ENCODE peak calls at places on chromosome 19, in ten cellular contexts. D, Q, X, F, C, S, J, E, P and T are unnamed samples.

GRCh38 chr19:3670258-3670795 is 29.9 kb downstream of the PIP5K1C start:
- DNase-seq in D (no peak), Q (peak), X (peak), F (no peak), C (no peak), S (no peak), J (no peak), E (no peak), P (no peak), T (no peak)

GRCh38 chr19:28472111-28472510 is 740.8 kb downstream of the UQCRFS1 start:
- DNase-seq in D (no peak), Q (no peak), X (no peak), F (no peak), C (no peak), S (no peak), J (no peak), E (no peak), P (no peak), T (no peak)

GRCh38 chr19:13262450-13262849 is 112.2 kb downstream of the IER2 start:
- DNase-seq in D (peak), Q (peak), X (peak), F (no peak), C (no peak), S (peak), J (no peak), E (no peak), P (peak), T (no peak)

GRCh38 chr19:16155128-16155527 is 11.6 kb downstream of the HSH2D start:
- DNase-seq in D (no peak), Q (no peak), X (no peak), F (no peak), C (no peak), S (no peak), J (no peak), E (no peak), P (no peak), T (no peak)

GRCh38 chr19:55508120-55508519 is 19.9 kb downstream of the SSC5D start:
- DNase-seq in D (no peak), Q (peak), X (no peak), F (no peak), C (no peak), S (no peak), J (no peak), E (no peak), P (no peak), T (no peak)

GRCh38 chr19:30227661-30228112 is 144.5 kb upstream of the ZNF536 start:
- DNase-seq in D (no peak), Q (peak), X (peak), F (no peak), C (peak), S (peak), J (peak), E (no peak), P (peak), T (no peak)

GRCh38 chr19:19628499-19629134 is 597 bp upstream of the LPAR2 start:
- DNase-seq in D (no peak), Q (no peak), X (peak), F (no peak), C (peak), S (no peak), J (no peak), E (peak), P (no peak), T (no peak)

GRCh38 chr19:246551-246950 is 44.7 kb downstream of the PLPP2 start:
- DNase-seq in D (no peak), Q (no peak), X (no peak), F (no peak), C (no peak), S (no peak), J (no peak), E (no peak), P (no peak), T (no peak)

GRCh38 chr19:15538774-15539173 is 30.4 kb downstream of the CYP4F22 start:
- DNase-seq in D (no peak), Q (peak), X (no peak), F (no peak), C (no peak), S (peak), J (no peak), E (no peak), P (no peak), T (no peak)

GRCh38 chr19:49585023-49585422 is 3.9 kb downstream of the PRRG2 start:
- DNase-seq in D (no peak), Q (no peak), X (no peak), F (no peak), C (no peak), S (no peak), J (no peak), E (no peak), P (no peak), T (no peak)